ENCODE peak calls at places on chromosome 19, in seven cellular contexts. G is heart left ventricle; T is IMR-90; U is CD8-positive, alpha-beta T cell; Q is PC-3; C is lower lobe of right lung; S is MM.1S. W is an unnamed sample.
A peak's percentile ranks its signal among the peaks of the same experiment; 100 is the strongest.

GRCh38 chr19:12721656-12722565 is 1.8 kb downstream of the TNPO2 start:
- DNase-seq in G (peak; percentile 76), T (peak; percentile 74), U (peak; percentile 47), Q (peak; percentile 51), C (peak; percentile 76), S (peak; percentile 32), W (peak; percentile 86)

GRCh38 chr19:28980236-28980868 is 232.6 kb downstream of the UQCRFS1 start:
- DNase-seq in G (no peak), T (peak; percentile 68), U (no peak), Q (no peak), C (no peak), S (no peak), W (no peak)

GRCh38 chr19:40304306-40304705 is 19.2 kb upstream of the AKT2 start:
- DNase-seq in G (no peak), T (no peak), U (no peak), Q (no peak), C (no peak), S (no peak), W (peak; percentile 94)

GRCh38 chr19:15779756-15780476 is 7.5 kb upstream of the OR10H5 start:
- DNase-seq in G (peak; percentile 80), T (no peak), U (no peak), Q (peak; percentile 9), C (peak; percentile 62), S (no peak), W (peak; percentile 6)

GRCh38 chr19:35913589-35913988 is 5.5 kb upstream of the TYROBP start:
- DNase-seq in G (no peak), T (peak; percentile 80), U (no peak), Q (peak; percentile 27), C (no peak), S (no peak), W (no peak)

GRCh38 chr19:32702010-32702409 is 10.4 kb downstream of the NUDT19 start:
- DNase-seq in G (no peak), T (no peak), U (no peak), Q (no peak), C (no peak), S (no peak), W (no peak)

GRCh38 chr19:46542428-46543230 is 47.0 kb upstream of the PNMA8B start:
- DNase-seq in G (peak; percentile 87), T (peak; percentile 87), U (peak; percentile 86), Q (peak; percentile 89), C (peak; percentile 95), S (peak; percentile 88), W (peak; percentile 85)

GRCh38 chr19:39676004-39676403 is 20.3 kb downstream of the LGALS16 start:
- DNase-seq in G (no peak), T (no peak), U (no peak), Q (peak; percentile 32), C (no peak), S (no peak), W (no peak)

GRCh38 chr19:45294291-45295029 is 28.2 kb downstream of the CKM start:
- DNase-seq in G (peak; percentile 67), T (no peak), U (no peak), Q (no peak), C (no peak), S (no peak), W (no peak)

GRCh38 chr19:34096020-34096915 is 76.0 kb upstream of the LSM14A start:
- DNase-seq in G (no peak), T (peak; percentile 50), U (no peak), Q (peak; percentile 72), C (no peak), S (peak; percentile 47), W (peak; percentile 74)

GRCh38 chr19:13859361-13859880 is 17.5 kb upstream of the NANOS3 start:
- DNase-seq in G (no peak), T (peak; percentile 58), U (no peak), Q (peak; percentile 44), C (no peak), S (no peak), W (peak; percentile 81)

GRCh38 chr19:3403489-3404323 is 37.3 kb downstream of the NFIC start:
- DNase-seq in G (peak; percentile 93), T (peak; percentile 97), U (no peak), Q (no peak), C (peak; percentile 90), S (no peak), W (peak; percentile 70)

GRCh38 chr19:10293637-10294367 is 4.0 kb downstream of the ICAM5 start:
- DNase-seq in G (no peak), T (no peak), U (no peak), Q (no peak), C (no peak), S (no peak), W (no peak)

GRCh38 chr19:55405638-55406037 is 1.9 kb downstream of the UBE2S start:
- DNase-seq in G (no peak), T (no peak), U (no peak), Q (no peak), C (no peak), S (no peak), W (no peak)

GRCh38 chr19:52601025-52601973 is 31.2 kb downstream of the ZNF701 start:
- DNase-seq in G (peak; percentile 95), T (peak; percentile 87), U (peak; percentile 95), Q (peak; percentile 93), C (peak; percentile 96), S (peak; percentile 71), W (peak; percentile 89)

GRCh38 chr19:39671739-39672363 is 16.1 kb downstream of the LGALS16 start:
- DNase-seq in G (no peak), T (peak; percentile 43), U (peak; percentile 39), Q (peak; percentile 70), C (no peak), S (peak; percentile 83), W (peak; percentile 65)

GRCh38 chr19:8194528-8195275 is 14.5 kb upstream of the CERS4 start:
- DNase-seq in G (peak; percentile 23), T (no peak), U (peak; percentile 55), Q (no peak), C (peak; percentile 60), S (peak; percentile 34), W (no peak)

GRCh38 chr19:15935167-15935702 is 906 bp upstream of the CYP4F11 start:
- DNase-seq in G (no peak), T (no peak), U (no peak), Q (peak; percentile 4), C (no peak), S (no peak), W (no peak)

GRCh38 chr19:13154241-13154778 is 4.1 kb downstream of the IER2 start:
- DNase-seq in G (peak; percentile 91), T (peak; percentile 95), U (peak; percentile 63), Q (peak; percentile 85), C (peak; percentile 98), S (no peak), W (peak; percentile 59)

GRCh38 chr19:38206006-38206745 is 17.8 kb downstream of the DPF1 start:
- DNase-seq in G (no peak), T (no peak), U (no peak), Q (no peak), C (no peak), S (no peak), W (no peak)

GRCh38 chr19:44943801-44944249 is 1.8 kb downstream of the APOC4 start:
- DNase-seq in G (peak; percentile 62), T (no peak), U (no peak), Q (no peak), C (peak; percentile 90), S (no peak), W (no peak)

GRCh38 chr19:12331211-12331941 is 2.1 kb downstream of the ZNF563 start:
- DNase-seq in G (peak; percentile 21), T (no peak), U (peak; percentile 38), Q (no peak), C (no peak), S (no peak), W (no peak)

GRCh38 chr19:11203194-11204075 is 6.1 kb upstream of the KANK2 start:
- DNase-seq in G (peak; percentile 82), T (peak; percentile 71), U (peak; percentile 47), Q (peak; percentile 79), C (peak; percentile 75), S (peak; percentile 21), W (peak; percentile 57)

GRCh38 chr19:16025108-16026101 is 50.9 kb upstream of the TPM4 start:
- DNase-seq in G (no peak), T (peak; percentile 70), U (no peak), Q (peak; percentile 71), C (no peak), S (peak; percentile 19), W (no peak)

GRCh38 chr19:18700501-18701249 is 17.2 kb downstream of the CRTC1 start:
- DNase-seq in G (peak; percentile 83), T (peak; percentile 29), U (peak; percentile 76), Q (peak; percentile 75), C (peak; percentile 85), S (peak; percentile 75), W (peak; percentile 94)

GRCh38 chr19:49539192-49539952 is 11.6 kb downstream of the RCN3 start:
- DNase-seq in G (no peak), T (no peak), U (no peak), Q (no peak), C (no peak), S (no peak), W (no peak)
- TF ChIP-seq CTCF in G (no peak), T (no peak), U (no peak), Q (no peak), C (no peak), S (no peak), W (no peak)

GRCh38 chr19:48646912-48647216 is 877 bp upstream of the CA11 start:
- DNase-seq in G (no peak), T (no peak), U (no peak), Q (no peak), C (no peak), S (no peak), W (no peak)
- H3K36me3 ChIP-seq in G (no peaks in the 10 kb centered on the region), T (no peaks in the 10 kb centered on the region), U (no peaks in the 10 kb centered on the region), Q (no peaks in the 10 kb centered on the region), C (no peaks in the 10 kb centered on the region), S (no peaks in the 10 kb centered on the region), W (no peaks in the 10 kb centered on the region)

GRCh38 chr19:6127716-6128335 is 7.6 kb upstream of the ACSBG2 start:
- DNase-seq in G (no peak), T (peak; percentile 43), U (no peak), Q (no peak), C (no peak), S (no peak), W (no peak)

GRCh38 chr19:6125571-6125989 is 9.9 kb upstream of the ACSBG2 start:
- DNase-seq in G (peak; percentile 55), T (peak; percentile 77), U (peak; percentile 60), Q (peak; percentile 95), C (peak; percentile 66), S (peak; percentile 81), W (peak; percentile 86)

DNA sequence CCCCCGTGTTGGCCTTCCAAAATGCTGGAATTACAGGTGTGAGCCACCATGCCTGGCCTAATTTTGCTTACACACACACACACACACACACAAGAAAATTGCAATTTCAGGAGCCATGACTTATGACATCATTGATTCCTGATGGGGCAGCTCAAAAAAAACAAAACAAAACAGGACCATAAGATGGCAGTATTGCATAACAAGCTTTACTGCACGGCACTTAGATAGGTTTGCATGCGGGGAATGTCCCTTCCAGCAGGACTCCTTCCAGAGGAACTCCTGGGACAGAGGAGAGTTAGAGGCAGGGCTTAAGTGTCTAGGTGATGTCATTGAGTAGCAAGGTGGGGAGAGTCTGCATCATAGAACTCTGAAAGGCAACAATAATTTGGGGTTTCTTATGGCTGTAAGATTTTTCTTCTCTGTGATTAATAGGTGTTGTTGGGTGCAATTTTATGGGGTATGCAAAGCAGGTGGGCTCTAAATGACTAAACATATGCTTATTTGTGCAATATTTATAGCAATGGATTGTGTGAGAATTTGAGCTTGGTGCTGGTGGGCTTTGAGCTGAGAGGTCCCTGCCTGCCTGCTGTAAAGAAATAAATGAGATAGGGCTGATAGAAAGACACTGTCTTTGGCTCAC is 9.0 kb upstream of the ACSBG2 start:
- DNase-seq in G (no peak), T (peak; percentile 71), U (no peak), Q (peak; percentile 94), C (no peak), S (peak; percentile 65), W (peak; percentile 84)
- TF ChIP-seq CTCF in G (peak; percentile 9), T (peak; percentile 55), U (no peak), Q (peak; percentile 81), C (no peak), S (peak; percentile 56), W (peak; percentile 60)

GRCh38 chr19:4710281-4710600 is 13.4 kb downstream of the DPP9 start:
- DNase-seq in G (no peak), T (no peak), U (no peak), Q (no peak), C (no peak), S (no peak), W (no peak)
- H3K36me3 ChIP-seq in G (peaks cover 11% of the 10 kb centered on the region), T (peaks cover 60% of the 10 kb centered on the region), U (peaks cover 17% of the 10 kb centered on the region), Q (peaks cover 40% of the 10 kb centered on the region), C (peaks cover 74% of the 10 kb centered on the region), S (peaks cover 3% of the 10 kb centered on the region), W (peaks cover 29% of the 10 kb centered on the region)

W was measured in A673.